ENCODE peak calls at places on chromosome 10, in six cellular contexts. S is AG04450, W is neural progenitor cell, M is fibroblast of lung, U is choroid plexus epithelial cell, X is cardiac muscle cell. C is an unnamed sample.
A peak's percentile ranks its signal among the peaks of the same experiment; 100 is the strongest.

GRCh38 chr10:4754143-4754542 is 71.9 kb upstream of the AKR1E2 start:
- DNase-seq in S (no peak), W (no peak), M (no peak), U (no peak), X (no peak), C (no peak)

GRCh38 chr10:77835669-77836086 is 90.9 kb downstream of the DLG5 start:
- DNase-seq in S (no peak), W (no peak), M (peak; percentile 35), U (peak; percentile 36), X (no peak), C (no peak)

GRCh38 chr10:61438141-61438984 is 14.8 kb downstream of the TMEM26 start:
- DNase-seq in S (no peak), W (no peak), M (peak; percentile 52), U (peak; percentile 61), X (no peak), C (peak; percentile 6)

GRCh38 chr10:27908231-27908630 is 90.6 kb downstream of the ODAD2 start:
- DNase-seq in S (no peak), W (no peak), M (no peak), U (no peak), X (no peak), C (no peak)

GRCh38 chr10:5234106-5234877 is 37.7 kb downstream of the AKR1C4 start:
- DNase-seq in S (peak; percentile 30), W (no peak), M (no peak), U (peak; percentile 92), X (no peak), C (peak; percentile 72)

GRCh38 chr10:86411281-86411841 is 44.8 kb upstream of the GRID1 start:
- DNase-seq in S (peak; percentile 46), W (no peak), M (peak; percentile 89), U (peak; percentile 91), X (peak; percentile 45), C (peak; percentile 92)

GRCh38 chr10:89391882-89392756 is at the start of gene IFIT1:
- DNase-seq in S (peak; percentile 85), W (peak; percentile 60), M (peak; percentile 96), U (peak; percentile 98), X (peak; percentile 86), C (peak; percentile 98)

GRCh38 chr10:72039377-72039776 is 49.0 kb downstream of the SPOCK2 start:
- DNase-seq in S (no peak), W (no peak), M (no peak), U (no peak), X (no peak), C (no peak)

GRCh38 chr10:125153693-125154490 is 6.5 kb downstream of the CTBP2 start:
- DNase-seq in S (no peak), W (no peak), M (peak; percentile 64), U (no peak), X (no peak), C (peak; percentile 54)

GRCh38 chr10:103711351-103711994 is 143.9 kb downstream of the SH3PXD2A start:
- DNase-seq in S (no peak), W (peak; percentile 27), M (no peak), U (no peak), X (no peak), C (no peak)

GRCh38 chr10:63530409-63530808 is 9.2 kb downstream of the REEP3 start:
- DNase-seq in S (no peak), W (no peak), M (no peak), U (no peak), X (no peak), C (no peak)

GRCh38 chr10:128721851-128722250 is 595.6 kb upstream of the MKI67 start:
- DNase-seq in S (no peak), W (no peak), M (no peak), U (no peak), X (no peak), C (no peak)

GRCh38 chr10:132492323-132493035 is 45.1 kb upstream of the INPP5A start:
- DNase-seq in S (no peak), W (peak; percentile 24), M (no peak), U (peak; percentile 26), X (no peak), C (peak; percentile 17)

GRCh38 chr10:78401882-78402367 is 368.3 kb downstream of the RPS24 start:
- DNase-seq in S (no peak), W (peak; percentile 55), M (no peak), U (peak; percentile 10), X (peak; percentile 78), C (no peak)

GRCh38 chr10:103861501-103861900 is 6.1 kb upstream of the SH3PXD2A start:
- DNase-seq in S (no peak), W (no peak), M (peak; percentile 74), U (no peak), X (no peak), C (peak; percentile 71)

GRCh38 chr10:6300106-6300783 is 97.5 kb downstream of the PFKFB3 start:
- DNase-seq in S (peak; percentile 11), W (no peak), M (peak; percentile 58), U (peak; percentile 55), X (no peak), C (peak; percentile 54)

GRCh38 chr10:69367469-69367868 is 49.2 kb downstream of the TACR2 start:
- DNase-seq in S (no peak), W (no peak), M (no peak), U (no peak), X (no peak), C (no peak)

DNA sequence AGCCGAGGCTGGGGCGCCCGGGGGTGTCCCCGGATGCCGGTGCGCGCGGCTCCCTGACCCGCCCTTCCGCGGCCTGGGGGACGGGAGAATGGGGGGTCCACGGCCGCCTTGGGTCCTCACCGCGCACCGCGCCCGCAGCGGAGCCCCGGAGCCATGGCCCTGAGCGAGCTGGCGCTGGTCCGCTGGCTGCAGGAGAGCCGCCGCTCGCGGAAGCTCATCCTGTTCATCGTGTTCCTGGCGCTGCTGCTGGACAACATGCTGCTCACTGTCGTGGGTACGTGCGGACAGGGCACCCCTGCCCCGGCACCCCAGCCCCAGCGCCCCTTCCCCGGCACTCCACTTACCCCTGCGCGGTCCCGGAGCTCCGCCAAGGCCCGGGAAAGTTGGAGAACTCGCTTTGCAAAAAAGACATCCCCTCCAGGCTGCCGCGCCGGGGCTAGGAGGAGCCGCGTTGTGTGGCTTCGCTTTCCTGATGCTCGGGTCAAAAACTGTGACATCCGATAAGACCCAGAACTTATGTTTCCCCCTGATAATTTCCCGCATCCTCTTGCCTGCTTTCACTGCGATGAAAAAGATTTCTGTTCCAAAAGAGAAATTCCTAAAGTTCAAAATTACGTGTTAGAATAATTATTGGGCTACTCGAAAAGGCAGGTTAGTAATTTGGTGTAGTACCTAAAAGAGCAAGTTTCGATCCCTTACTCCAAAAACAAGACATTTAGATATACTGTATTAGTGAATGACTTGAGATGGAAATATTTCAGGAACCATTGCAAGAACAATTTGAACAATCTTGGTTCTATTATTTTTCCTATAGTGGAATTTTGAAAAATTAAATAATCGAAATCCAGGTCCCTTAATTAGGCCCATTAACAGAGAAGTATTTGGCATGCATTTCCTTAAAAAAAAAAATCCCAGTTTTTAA is 888 bp downstream of the SLC18A2 start:
- DNase-seq in S (no peak), W (peak; percentile 67), M (peak; percentile 10), U (peak; percentile 12), X (peak; percentile 61), C (no peak)
- H3K4me3 ChIP-seq in S (no peak overlapping the region), W (peak overlapping the region; percentile 57), M (no peak overlapping the region), U (no peak overlapping the region), X (peak overlapping the region; percentile 24), C (no peak overlapping the region)

DNA sequence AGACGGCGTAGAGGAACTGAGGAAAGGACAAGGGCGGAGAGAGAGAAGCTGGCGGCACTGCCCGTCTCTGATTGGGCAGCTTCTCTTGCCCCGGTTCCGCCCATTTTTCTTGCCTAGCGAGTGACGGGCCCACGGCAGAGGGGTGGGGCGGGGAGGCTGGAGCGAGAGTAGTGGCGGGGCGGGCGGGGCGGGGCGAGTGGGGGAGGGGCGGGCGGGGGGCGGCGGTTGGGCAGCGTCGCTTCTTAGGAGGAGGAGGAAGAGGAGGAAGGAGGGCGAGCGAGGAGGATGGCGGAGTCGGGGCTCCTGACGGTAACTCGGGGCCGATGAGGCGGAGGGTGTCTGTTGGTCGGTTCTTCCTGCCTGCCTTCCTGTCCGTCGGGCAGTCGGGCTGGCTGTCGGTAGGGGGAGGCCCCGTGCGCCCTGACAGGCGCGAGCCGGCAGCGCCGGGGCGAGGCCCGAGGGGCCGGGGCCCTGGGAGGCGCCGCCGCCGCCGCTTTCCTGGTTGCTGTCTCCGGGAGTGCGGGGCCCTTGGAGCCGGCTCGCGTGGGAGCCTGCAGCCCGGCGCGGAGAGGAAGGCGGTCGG is at the start of gene SHOC2:
- DNase-seq in S (peak; percentile 20), W (peak; percentile 100), M (no peak), U (no peak), X (peak; percentile 99), C (no peak)
- TF ChIP-seq CTCF in S (peak; percentile 28), W (peak; percentile 32), M (peak; percentile 27), U (peak; percentile 36), X (peak; percentile 28), C (peak; percentile 25)

GRCh38 chr10:112583236-112583919 is 136.4 kb downstream of the VTI1A start:
- DNase-seq in S (no peak), W (peak; percentile 60), M (no peak), U (no peak), X (no peak), C (no peak)

GRCh38 chr10:112585960-112586359 is 138.9 kb downstream of the VTI1A start:
- DNase-seq in S (no peak), W (no peak), M (peak; percentile 52), U (peak; percentile 18), X (no peak), C (peak; percentile 63)

GRCh38 chr10:112584276-112584675 is 137.3 kb downstream of the VTI1A start:
- DNase-seq in S (no peak), W (no peak), M (peak; percentile 47), U (no peak), X (no peak), C (no peak)

GRCh38 chr10:112587709-112588108 is 140.7 kb downstream of the VTI1A start:
- DNase-seq in S (no peak), W (no peak), M (peak; percentile 62), U (peak; percentile 17), X (no peak), C (no peak)

DNA sequence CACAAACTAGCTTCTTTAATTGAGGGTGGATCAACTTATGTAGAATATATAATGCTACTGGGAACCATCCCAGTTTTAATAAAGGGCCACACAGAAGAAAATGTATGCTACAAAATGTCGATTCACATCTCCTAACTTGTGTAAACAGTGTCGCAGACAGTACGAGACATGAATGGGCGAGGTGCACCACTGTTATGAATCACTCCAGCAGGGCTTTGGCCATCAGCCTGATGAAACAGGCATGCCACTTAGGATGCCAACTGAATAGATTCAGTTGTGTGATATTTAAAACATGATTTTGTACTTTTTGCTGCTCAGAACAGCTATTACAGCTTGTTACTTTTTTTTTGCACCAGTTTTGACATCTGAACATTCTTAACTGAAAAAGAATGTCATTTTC is 138.0 kb downstream of the VTI1A start:
- DNase-seq in S (no peak), W (no peak), M (peak; percentile 68), U (peak; percentile 26), X (no peak), C (peak; percentile 66)
- H3K4me3 ChIP-seq in S (no peak overlapping the region), W (no peak overlapping the region), M (no peak overlapping the region), U (no peak overlapping the region), X (no peak overlapping the region), C (no peak overlapping the region)

DNA sequence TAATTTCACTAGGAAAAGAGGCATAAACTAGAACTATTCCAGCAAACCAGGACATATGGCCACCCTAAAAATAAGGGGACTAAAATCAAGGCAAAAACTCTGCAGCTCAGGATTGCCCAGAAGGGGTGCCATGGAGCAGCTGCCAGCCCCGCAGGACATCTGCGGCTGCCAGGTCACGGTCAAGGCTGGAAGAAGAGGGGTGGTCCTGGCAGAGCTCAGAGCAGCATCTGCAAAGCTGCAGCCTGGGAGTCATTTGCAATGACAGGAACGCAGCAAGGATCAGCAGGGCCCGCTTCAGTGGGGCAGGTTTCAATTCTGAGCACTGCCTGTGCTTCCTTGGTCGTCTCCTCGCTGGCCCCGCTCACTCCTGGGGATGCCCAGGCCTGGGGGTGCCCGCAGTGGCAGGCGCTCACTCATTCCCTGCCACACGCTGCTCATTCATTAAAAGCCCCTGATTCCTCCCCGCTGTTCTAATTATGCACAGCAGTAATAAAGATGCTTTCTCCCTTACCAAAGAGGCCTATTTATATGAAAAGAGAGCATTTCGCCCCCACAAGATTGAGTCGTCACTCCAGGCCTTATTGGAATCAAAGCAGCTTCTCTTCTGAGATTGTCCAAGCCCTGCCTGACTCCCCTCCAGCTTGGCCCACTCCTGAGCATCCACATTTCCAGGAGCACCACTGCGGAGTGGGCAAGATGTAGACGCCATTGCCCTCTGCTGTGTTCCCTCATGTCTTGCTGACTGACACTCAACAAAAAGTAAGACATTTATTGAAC is 4.6 kb downstream of the HSPA12A start:
- DNase-seq in S (no peak), W (no peak), M (no peak), U (peak; percentile 19), X (no peak), C (no peak)
- TF ChIP-seq CTCF in S (peak; percentile 49), W (peak; percentile 36), M (peak; percentile 19), U (peak; percentile 53), X (peak; percentile 32), C (peak; percentile 25)